ENCODE peak calls at places on chromosomes 2 and 18, in eight cellular contexts. J is ELR; K is GM04504; G is T-helper 9 cell; R is B cell; X is IMR-90; W is DMS53; T is CD8-positive, alpha-beta memory T cell. I is an unnamed sample.

GRCh38 chr2:32423536-32423935 is 66.7 kb downstream of the BIRC6 start:
- DNase-seq in J (peak; percentile 15), K (no peak), G (no peak), R (no peak), X (no peak), W (no peak), T (no peak), I (no peak)

GRCh38 chr2:107511970-107512789 is 314.5 kb upstream of the RGPD4 start:
- DNase-seq in J (no peak), K (no peak), G (no peak), R (no peak), X (no peak), W (peak; percentile 97), T (no peak), I (no peak)

GRCh38 chr2:152508446-152508845 is 173.5 kb downstream of the FMNL2 start:
- DNase-seq in J (peak; percentile 71), K (no peak), G (no peak), R (no peak), X (peak; percentile 86), W (no peak), T (no peak), I (no peak)

GRCh38 chr2:226740039-226740648 is 59.5 kb downstream of the IRS1 start:
- DNase-seq in J (no peak), K (no peak), G (no peak), R (no peak), X (no peak), W (peak; percentile 66), T (no peak), I (no peak)

GRCh38 chr2:133936601-133937000 is 317.3 kb upstream of the MGAT5 start:
- DNase-seq in J (no peak), K (no peak), G (no peak), R (no peak), X (peak; percentile 22), W (no peak), T (no peak), I (no peak)

GRCh38 chr2:187552959-187553681 is 1.1 kb downstream of the TFPI start:
- DNase-seq in J (peak; percentile 95), K (no peak), G (no peak), R (no peak), X (peak; percentile 91), W (peak; percentile 84), T (no peak), I (no peak)

GRCh38 chr2:105553538-105554196 is 154.8 kb upstream of the FHL2 start:
- DNase-seq in J (peak; percentile 64), K (no peak), G (no peak), R (no peak), X (peak; percentile 39), W (no peak), T (no peak), I (no peak)

GRCh38 chr18:12857215-12857924 is 26.7 kb downstream of the PTPN2 start:
- DNase-seq in J (no peak), K (no peak), G (no peak), R (no peak), X (no peak), W (no peak), T (no peak), I (no peak)

GRCh38 chr18:13381907-13382682 is 163.5 kb downstream of the LDLRAD4 start:
- DNase-seq in J (no peak), K (peak; percentile 46), G (peak; percentile 41), R (peak; percentile 75), X (peak; percentile 21), W (peak; percentile 72), T (peak; percentile 69), I (peak; percentile 36)

GRCh38 chr2:54553075-54553474 is 96.9 kb downstream of the SPTBN1 start:
- DNase-seq in J (no peak), K (no peak), G (no peak), R (no peak), X (no peak), W (no peak), T (no peak), I (no peak)

GRCh38 chr2:96117701-96118588 is 1.6 kb upstream of the ADRA2B start:
- DNase-seq in J (peak; percentile 23), K (no peak), G (no peak), R (no peak), X (no peak), W (peak; percentile 72), T (peak; percentile 50), I (no peak)

GRCh38 chr2:23230885-23231284 is 154.1 kb upstream of the KLHL29 start:
- DNase-seq in J (no peak), K (no peak), G (no peak), R (no peak), X (no peak), W (peak; percentile 28), T (no peak), I (no peak)

GRCh38 chr18:73897517-73897916 is 250.1 kb downstream of the FBXO15 start:
- DNase-seq in J (no peak), K (no peak), G (no peak), R (no peak), X (no peak), W (peak; percentile 13), T (no peak), I (no peak)

GRCh38 chr2:156563994-156564753 is 128.0 kb downstream of the GPD2 start:
- DNase-seq in J (peak; percentile 15), K (no peak), G (no peak), R (no peak), X (no peak), W (no peak), T (no peak), I (no peak)

GRCh38 chr18:50924372-50924771 is 43.5 kb upstream of the ELAC1 start:
- DNase-seq in J (peak; percentile 4), K (no peak), G (no peak), R (no peak), X (peak; percentile 51), W (no peak), T (no peak), I (no peak)

GRCh38 chr2:100518801-100519200 is 44.0 kb upstream of the PDCL3 start:
- DNase-seq in J (peak; percentile 30), K (no peak), G (no peak), R (no peak), X (no peak), W (no peak), T (no peak), I (no peak)

GRCh38 chr2:98387478-98387877 is 41.2 kb downstream of the CNGA3 start:
- DNase-seq in J (no peak), K (no peak), G (no peak), R (no peak), X (no peak), W (no peak), T (no peak), I (no peak)

GRCh38 chr2:73110622-73111299 is 2.0 kb downstream of the RAB11FIP5 start:
- DNase-seq in J (peak; percentile 49), K (no peak), G (no peak), R (no peak), X (peak; percentile 52), W (no peak), T (no peak), I (no peak)

GRCh38 chr18:44474596-44474995 is 206.1 kb upstream of the SETBP1 start:
- DNase-seq in J (no peak), K (peak; percentile 17), G (no peak), R (no peak), X (no peak), W (no peak), T (no peak), I (no peak)

GRCh38 chr2:141137121-141137693 is 993.6 kb downstream of the LRP1B start:
- DNase-seq in J (no peak), K (no peak), G (no peak), R (no peak), X (no peak), W (no peak), T (no peak), I (no peak)

GRCh38 chr2:231250146-231250545 is 51.7 kb downstream of the ARMC9 start:
- DNase-seq in J (no peak), K (peak; percentile 57), G (no peak), R (no peak), X (no peak), W (no peak), T (no peak), I (no peak)

GRCh38 chr2:60351802-60352201 is 201.7 kb downstream of the BCL11A start:
- DNase-seq in J (no peak), K (no peak), G (no peak), R (no peak), X (no peak), W (no peak), T (no peak), I (no peak)

GRCh38 chr18:22186484-22186971 is 17.1 kb downstream of the GATA6 start:
- DNase-seq in J (peak; percentile 9), K (no peak), G (no peak), R (no peak), X (no peak), W (no peak), T (no peak), I (no peak)

GRCh38 chr2:11073251-11073650 is 82.0 kb upstream of the SLC66A3 start:
- DNase-seq in J (peak; percentile 9), K (no peak), G (no peak), R (no peak), X (peak; percentile 50), W (peak; percentile 76), T (no peak), I (no peak)

GRCh38 chr2:28270456-28271146 is 122.1 kb upstream of the FOSL2 start:
- DNase-seq in J (peak; percentile 36), K (no peak), G (no peak), R (no peak), X (no peak), W (no peak), T (no peak), I (no peak)

GRCh38 chr2:174780191-174780590 is 15.9 kb upstream of the CHRNA1 start:
- DNase-seq in J (peak; percentile 34), K (no peak), G (no peak), R (no peak), X (peak; percentile 25), W (no peak), T (no peak), I (no peak)

GRCh38 chr2:43605851-43606250 is 10.0 kb upstream of the THADA start:
- DNase-seq in J (no peak), K (no peak), G (no peak), R (no peak), X (peak; percentile 23), W (peak; percentile 56), T (no peak), I (no peak)

GRCh38 chr18:76351961-76352581 is 143.0 kb downstream of the ZNF516 start:
- DNase-seq in J (peak; percentile 81), K (peak; percentile 83), G (no peak), R (no peak), X (peak; percentile 92), W (peak; percentile 92), T (no peak), I (no peak)

GRCh38 chr2:71008342-71008741 is 13.7 kb upstream of the TEX261 start:
- DNase-seq in J (no peak), K (no peak), G (no peak), R (no peak), X (no peak), W (no peak), T (no peak), I (no peak)

GRCh38 chr2:183164111-183165015 is 40.1 kb downstream of the NUP35 start:
- DNase-seq in J (peak; percentile 46), K (no peak), G (no peak), R (no peak), X (no peak), W (no peak), T (no peak), I (no peak)

GRCh38 chr2:239990966-239991365 is 34.2 kb downstream of the NDUFA10 start:
- DNase-seq in J (no peak), K (no peak), G (no peak), R (no peak), X (no peak), W (no peak), T (no peak), I (no peak)

GRCh38 chr2:98598781-98599428 is 9.4 kb downstream of the COA5 start:
- DNase-seq in J (peak; percentile 73), K (no peak), G (no peak), R (no peak), X (peak; percentile 60), W (peak; percentile 78), T (no peak), I (no peak)

GRCh38 chr18:46423226-46423805 is 233.7 kb downstream of the LOXHD1 start:
- DNase-seq in J (no peak), K (no peak), G (no peak), R (no peak), X (no peak), W (no peak), T (no peak), I (no peak)

I was measured in occipital lobe.